ENCODE peak calls at places on chromosome 13, in five cellular contexts. F is HS-27A, G is fibroblast of lung, S is fibroblast of pulmonary artery, A is GF-D8. V is an unnamed sample.

GRCh38 chr13:110387451-110388140 is 80.5 kb downstream of the COL4A2 start:
- DNase-seq in F (no peak), G (no peak), S (peak; percentile 70), A (no peak), V (no peak)

GRCh38 chr13:113015826-113016525 is 47.0 kb downstream of the MCF2L start:
- DNase-seq in F (no peak), G (no peak), S (no peak), A (no peak), V (no peak)

GRCh38 chr13:22194106-22194810 is 523.4 kb downstream of the FGF9 start:
- DNase-seq in F (no peak), G (no peak), S (no peak), A (no peak), V (no peak)

GRCh38 chr13:95677564-95678386 is 836 bp downstream of the DNAJC3 start:
- DNase-seq in F (peak; percentile 7), G (peak; percentile 39), S (peak; percentile 25), A (no peak), V (peak; percentile 56)

GRCh38 chr13:27868639-27869435 is 51.0 kb upstream of the PDX1 start:
- DNase-seq in F (no peak), G (no peak), S (peak; percentile 22), A (no peak), V (peak; percentile 2)

GRCh38 chr13:42875448-42876269 is 94.3 kb downstream of the FAM216B start:
- DNase-seq in F (no peak), G (no peak), S (peak; percentile 83), A (no peak), V (peak; percentile 34)

GRCh38 chr13:73732350-73732749 is 401.9 kb downstream of the KLF12 start:
- DNase-seq in F (no peak), G (no peak), S (no peak), A (no peak), V (no peak)

GRCh38 chr13:97125051-97125809 is 96.9 kb upstream of the MBNL2 start:
- DNase-seq in F (no peak), G (peak; percentile 92), S (peak; percentile 70), A (no peak), V (peak; percentile 62)

GRCh38 chr13:112722433-112723250 is 32.8 kb downstream of the ATP11A start:
- DNase-seq in F (peak; percentile 59), G (peak; percentile 96), S (peak; percentile 88), A (no peak), V (peak; percentile 91)

GRCh38 chr13:101452519-101453485 is at the start of gene ITGBL1:
- DNase-seq in F (no peak), G (no peak), S (peak; percentile 17), A (no peak), V (peak; percentile 15)

GRCh38 chr13:33634526-33635111 is 183.3 kb upstream of the RFC3 start:
- DNase-seq in F (no peak), G (peak; percentile 30), S (peak; percentile 55), A (no peak), V (peak; percentile 43)

GRCh38 chr13:109385161-109385560 is 401.2 kb downstream of the IRS2 start:
- DNase-seq in F (no peak), G (peak; percentile 83), S (peak; percentile 8), A (no peak), V (peak; percentile 83)

GRCh38 chr13:62356977-62357376 is 941.3 kb upstream of the PCDH20 start:
- DNase-seq in F (no peak), G (peak; percentile 1), S (no peak), A (no peak), V (peak; percentile 17)

GRCh38 chr13:60001892-60002291 is 161.8 kb downstream of the DIAPH3 start:
- DNase-seq in F (no peak), G (no peak), S (no peak), A (no peak), V (no peak)

GRCh38 chr13:75647126-75647784 is 11.1 kb downstream of the LMO7 start:
- DNase-seq in F (no peak), G (peak; percentile 62), S (no peak), A (no peak), V (peak; percentile 53)

GRCh38 chr13:111278258-111278657 is 42.2 kb upstream of the TEX29 start:
- DNase-seq in F (no peak), G (no peak), S (no peak), A (no peak), V (no peak)

GRCh38 chr13:23643828-23644419 is 73.7 kb downstream of the TNFRSF19 start:
- DNase-seq in F (no peak), G (no peak), S (peak; percentile 41), A (peak; percentile 44), V (no peak)

GRCh38 chr13:43058836-43059235 is 35.5 kb downstream of the DNAJC15 start:
- DNase-seq in F (no peak), G (peak; percentile 48), S (peak; percentile 30), A (no peak), V (peak; percentile 13)

GRCh38 chr13:42847891-42848663 is 66.7 kb downstream of the FAM216B start:
- DNase-seq in F (no peak), G (no peak), S (peak; percentile 59), A (no peak), V (peak; percentile 12)

GRCh38 chr13:33014291-33014690 is 1.9 kb upstream of the KL start:
- DNase-seq in F (no peak), G (peak; percentile 51), S (no peak), A (no peak), V (no peak)

GRCh38 chr13:95254341-95254740 is 46.9 kb downstream of the ABCC4 start:
- DNase-seq in F (no peak), G (peak; percentile 69), S (no peak), A (no peak), V (peak; percentile 31)

GRCh38 chr13:98033277-98034247 is 80.1 kb downstream of the IPO5 start:
- DNase-seq in F (no peak), G (peak; percentile 47), S (peak; percentile 69), A (no peak), V (peak; percentile 71)

GRCh38 chr13:30802953-30803478 is 67.7 kb downstream of the ALOX5AP start:
- DNase-seq in F (no peak), G (peak; percentile 65), S (peak; percentile 82), A (peak; percentile 31), V (peak; percentile 91)

GRCh38 chr13:102702965-102703720 is 8.3 kb upstream of the METTL21C start:
- DNase-seq in F (no peak), G (no peak), S (no peak), A (no peak), V (no peak)

GRCh38 chr13:48431431-48431830 is 18.5 kb upstream of the LPAR6 start:
- DNase-seq in F (no peak), G (peak; percentile 79), S (no peak), A (peak; percentile 17), V (peak; percentile 69)

GRCh38 chr13:42807866-42808265 is 26.5 kb downstream of the FAM216B start:
- DNase-seq in F (no peak), G (peak; percentile 43), S (peak; percentile 59), A (no peak), V (peak; percentile 11)

GRCh38 chr13:26914624-26915023 is 154.0 kb upstream of the GPR12 start:
- DNase-seq in F (no peak), G (peak; percentile 13), S (no peak), A (peak; percentile 41), V (peak; percentile 43)

GRCh38 chr13:112725346-112726017 is 35.6 kb downstream of the ATP11A start:
- DNase-seq in F (no peak), G (peak; percentile 58), S (no peak), A (peak; percentile 81), V (peak; percentile 51)

GRCh38 chr13:19810996-19811881 is 28.5 kb upstream of the PSPC1 start:
- DNase-seq in F (no peak), G (no peak), S (peak; percentile 13), A (no peak), V (no peak)

GRCh38 chr13:33119886-33120543 is 103.8 kb downstream of the KL start:
- DNase-seq in F (no peak), G (peak; percentile 79), S (no peak), A (no peak), V (peak; percentile 65)

GRCh38 chr13:97502691-97503090 is 68.7 kb downstream of the RAP2A start:
- DNase-seq in F (no peak), G (no peak), S (peak; percentile 28), A (no peak), V (no peak)

GRCh38 chr13:43036386-43037220 is 13.2 kb downstream of the DNAJC15 start:
- DNase-seq in F (no peak), G (peak; percentile 25), S (peak; percentile 71), A (no peak), V (peak; percentile 28)